ENCODE peak calls at places on chromosomes 13 and 19, in six cellular contexts. G is T-helper 22 cell; E is neuronal stem cell; K is stimulated activated CD8-positive, alpha-beta memory T cell treated with anti-CD3 and anti-CD28 coated beads, Interleukin-4, amount 100 ng/mL, for 24 hours; L is GF-D8; V is GM23248. I is an unnamed sample.

GRCh38 chr19:1445185-1445931 is 4.6 kb upstream of the APC2 start:
- DNase-seq in G (peak), E (peak), K (peak), L (no peak), V (peak), I (no peak)

GRCh38 chr19:56367829-56368711 is 25.3 kb downstream of the ZNF582 start:
- DNase-seq in G (peak), E (peak), K (peak), L (peak), V (peak), I (peak)

GRCh38 chr19:18860725-18861124 is 29.0 kb downstream of the UPF1 start:
- DNase-seq in G (no peak), E (no peak), K (no peak), L (no peak), V (no peak), I (no peak)

GRCh38 chr13:71137106-71137505 is 729.9 kb downstream of the DACH1 start:
- DNase-seq in G (no peak), E (no peak), K (no peak), L (no peak), V (no peak), I (no peak)

GRCh38 chr19:2650515-2650914 is 52.0 kb downstream of the GNG7 start:
- DNase-seq in G (no peak), E (no peak), K (no peak), L (no peak), V (no peak), I (no peak)

GRCh38 chr13:76795701-76796695 is 90.2 kb downstream of the KCTD12 start:
- DNase-seq in G (no peak), E (no peak), K (no peak), L (no peak), V (no peak), I (no peak)

GRCh38 chr19:11247391-11247790 is 8.0 kb downstream of the ANGPTL8 start:
- DNase-seq in G (no peak), E (no peak), K (no peak), L (no peak), V (no peak), I (no peak)

GRCh38 chr13:60591348-60591747 is 194.3 kb downstream of the TDRD3 start:
- DNase-seq in G (no peak), E (no peak), K (no peak), L (peak), V (peak), I (peak)

GRCh38 chr13:32969516-32969941 is 46.7 kb upstream of the KL start:
- DNase-seq in G (no peak), E (no peak), K (no peak), L (no peak), V (peak), I (peak)

GRCh38 chr13:19862511-19863313 is 737 bp downstream of the ZMYM5 start:
- DNase-seq in G (peak), E (peak), K (no peak), L (no peak), V (peak), I (peak)

GRCh38 chr13:111049791-111050538 is 65.1 kb upstream of the ARHGEF7 start:
- DNase-seq in G (no peak), E (no peak), K (no peak), L (no peak), V (peak), I (peak)

I was measured in SJSA1.